ENCODE peak calls at places on chromosomes 11 and 22, in four cellular contexts. B, K, E and Y are unnamed samples.
A peak's percentile ranks its signal among the peaks of the same experiment; 100 is the strongest.

GRCh38 chr22:20221421-20222340 is 46.4 kb downstream of the RTN4R start:
- DNase-seq in B (no peak), E (peak; percentile 91), K (peak; percentile 75), Y (no peak)

GRCh38 chr11:78740175-78741161 is 165.8 kb upstream of the NARS2 start:
- DNase-seq in B (no peak), K (no peak), E (no peak), Y (peak; percentile 37)

GRCh38 chr11:122085264-122085663 is 30.8 kb downstream of the BLID start:
- DNase-seq in E (no peak), K (no peak), B (no peak), Y (no peak)

GRCh38 chr22:46050451-46050845 is 73.5 kb upstream of the WNT7B start:
- DNase-seq in E (no peak), K (no peak), B (no peak), Y (no peak)

GRCh38 chr11:122661182-122661945 is 5.8 kb downstream of the UBASH3B start:
- DNase-seq in K (no peak), B (peak; percentile 60), E (no peak), Y (no peak)

GRCh38 chr11:76169473-76169881 is 36.8 kb downstream of the WNT11 start:
- DNase-seq in K (no peak), B (no peak), E (no peak), Y (no peak)

GRCh38 chr11:112706863-112707262 is 254.4 kb upstream of the NCAM1 start:
- DNase-seq in B (no peak), K (no peak), E (no peak), Y (no peak)

GRCh38 chr11:12832828-12833227 is 158.6 kb downstream of the TEAD1 start:
- DNase-seq in E (no peak), B (no peak), K (no peak), Y (no peak)

GRCh38 chr22:37655252-37655563 is 3.3 kb upstream of the PDXP start:
- DNase-seq in K (peak; percentile 23), B (no peak), E (no peak), Y (no peak)

GRCh38 chr11:44016546-44017442 is 31.0 kb upstream of the ACCSL start:
- DNase-seq in K (no peak), E (peak; percentile 58), B (no peak), Y (no peak)

GRCh38 chr11:62726156-62727006 is 876 bp downstream of the HNRNPUL2 start:
- DNase-seq in K (no peak), B (no peak), E (peak; percentile 70), Y (no peak)

GRCh38 chr11:125167954-125168821 is 3.6 kb downstream of the PKNOX2 start:
- DNase-seq in K (no peak), E (no peak), B (peak; percentile 32), Y (no peak)

GRCh38 chr11:91435694-91436375 is 788.8 kb upstream of the FAT3 start:
- DNase-seq in E (no peak), K (no peak), B (peak; percentile 31), Y (no peak)

GRCh38 chr22:19877626-19878339 is 23.1 kb upstream of the GNB1L start:
- DNase-seq in B (peak; percentile 45), K (no peak), E (no peak), Y (no peak)

GRCh38 chr11:287821-288327 is 1.1 kb upstream of the PGGHG start:
- DNase-seq in B (peak; percentile 1), K (no peak), E (peak; percentile 66), Y (no peak)

GRCh38 chr11:34065505-34066203 is 14.1 kb downstream of the CAPRIN1 start:
- DNase-seq in K (no peak), B (no peak), E (no peak), Y (no peak)

GRCh38 chr11:6357222-6357621 is 33.1 kb upstream of the SMPD1 start:
- DNase-seq in B (no peak), K (no peak), E (peak; percentile 89), Y (peak; percentile 27)

GRCh38 chr22:46057762-46058420 is 80.9 kb upstream of the WNT7B start:
- DNase-seq in B (no peak), E (peak; percentile 86), K (peak; percentile 43), Y (no peak)

GRCh38 chr11:11468919-11469318 is 115.9 kb upstream of the CSNK2A3 start:
- DNase-seq in E (peak; percentile 83), K (no peak), B (no peak), Y (no peak)

GRCh38 chr11:76797341-76798201 is 14.4 kb downstream of the TSKU start:
- DNase-seq in E (no peak), K (no peak), B (no peak), Y (peak; percentile 18)

GRCh38 chr11:33063326-33063775 is 24.0 kb downstream of the TCP11L1 start:
- DNase-seq in B (no peak), E (no peak), K (no peak), Y (no peak)

GRCh38 chr11:83156150-83156995 is 558 bp upstream of the PCF11 start:
- DNase-seq in K (peak; percentile 98), E (peak; percentile 100), B (peak; percentile 99), Y (peak; percentile 99)

GRCh38 chr22:39375646-39376045 is 23.9 kb upstream of the TAB1 start:
- DNase-seq in B (no peak), E (no peak), K (no peak), Y (no peak)

GRCh38 chr22:39369186-39369585 is 19.4 kb downstream of the SYNGR1 start:
- DNase-seq in E (no peak), B (no peak), K (no peak), Y (no peak)

GRCh38 chr22:39368402-39368801 is 18.6 kb downstream of the SYNGR1 start:
- DNase-seq in K (no peak), B (no peak), E (no peak), Y (no peak)

GRCh38 chr22:39374801-39375200 is 24.8 kb upstream of the TAB1 start:
- DNase-seq in E (no peak), B (no peak), K (no peak), Y (no peak)

DNA sequence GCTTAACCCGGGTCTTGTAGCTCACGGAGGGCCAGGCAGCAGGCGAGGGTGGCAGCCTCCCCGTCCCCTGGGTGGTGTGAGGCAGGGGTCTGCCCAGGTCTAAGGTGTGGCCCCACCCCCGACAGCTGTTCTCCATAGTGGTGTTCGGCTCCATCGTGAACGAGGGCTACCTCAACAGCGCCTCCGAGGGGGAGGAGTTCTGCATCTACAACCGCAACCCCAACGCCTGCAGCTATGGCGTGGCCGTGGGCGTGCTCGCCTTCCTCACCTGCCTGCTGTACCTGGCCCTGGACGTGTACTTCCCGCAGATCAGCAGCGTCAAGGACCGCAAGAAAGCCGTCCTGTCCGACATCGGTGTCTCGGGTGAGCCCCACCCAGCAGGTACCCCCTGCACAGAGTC is 24.4 kb downstream of the SYNGR1 start:
- DNase-seq in B (no peak), K (no peak), E (no peak), Y (no peak)
- TF ChIP-seq CTCF in B (no peak), K (no peak), E (no peak), Y (no peak)

DNA sequence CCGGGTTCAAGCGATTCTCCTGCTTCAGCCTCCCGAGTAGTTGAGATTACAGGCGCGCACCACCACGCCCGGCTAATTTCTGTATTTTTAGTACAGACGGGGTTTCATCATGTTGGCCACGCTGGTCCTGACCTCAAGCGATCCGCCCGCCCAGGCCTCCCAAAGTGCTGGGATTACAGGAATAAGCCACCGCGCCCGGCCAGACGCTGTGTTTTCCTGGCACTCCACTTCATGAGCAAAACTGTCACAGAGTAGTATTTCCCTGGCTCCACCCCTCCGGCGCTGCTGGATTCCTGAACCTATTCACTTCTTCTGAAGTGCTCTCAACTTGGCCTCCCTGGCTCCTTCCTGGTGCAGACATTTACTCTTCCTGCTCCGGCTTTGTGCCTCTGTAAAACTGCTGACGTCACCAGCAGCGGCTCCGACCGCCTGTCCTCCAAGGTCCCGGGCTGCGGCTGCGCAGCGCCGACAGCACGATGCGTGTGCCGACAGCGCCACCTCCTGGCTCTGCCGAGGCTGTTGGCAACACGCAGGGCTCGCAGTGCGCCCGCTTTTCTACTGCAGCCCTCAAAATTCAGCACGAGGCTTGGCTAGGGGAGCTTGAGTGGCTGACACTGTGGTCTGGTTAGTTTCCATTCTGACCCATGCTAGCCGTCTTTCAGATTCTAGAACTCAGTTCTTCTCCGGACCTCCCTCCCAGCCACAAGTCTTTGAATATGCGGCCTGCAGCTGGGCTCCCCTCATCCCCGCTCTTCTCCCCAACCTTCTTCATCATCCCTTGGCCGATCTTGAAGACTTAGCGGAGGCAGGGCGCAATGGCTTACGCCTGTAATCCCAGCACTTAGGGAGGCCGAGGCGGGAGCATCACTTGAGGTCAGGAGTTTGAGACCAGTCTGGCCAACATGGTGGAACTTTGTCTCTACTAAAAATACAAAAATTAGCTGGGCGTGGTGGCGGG is 36.6 kb downstream of the APOL3 start:
- DNase-seq in K (peak; percentile 97), E (peak; percentile 96), B (peak; percentile 98), Y (peak; percentile 95)
- H3K27ac ChIP-seq in K (peak overlapping the region; percentile 83), E (peak overlapping the region; percentile 79), B (no peak overlapping the region), Y (peak overlapping the region; percentile 84)

GRCh38 chr22:24985824-24986214 is 33.3 kb downstream of the KIAA1671 start:
- DNase-seq in B (no peak), E (peak; percentile 73), K (no peak), Y (no peak)
- TF ChIP-seq CTCF in B (no peak), E (no peak), K (no peak), Y (no peak)

GRCh38 chr11:118547132-118547531 is 16.1 kb downstream of the TMEM25 start:
- DNase-seq in B (no peak), E (peak; percentile 15), K (no peak), Y (no peak)

GRCh38 chr11:118544647-118545010 is 13.6 kb downstream of the TMEM25 start:
- DNase-seq in B (no peak), K (no peak), E (peak; percentile 27), Y (no peak)

GRCh38 chr11:118545533-118545932 is 14.5 kb downstream of the TMEM25 start:
- DNase-seq in K (no peak), E (peak; percentile 15), B (no peak), Y (no peak)

DNA sequence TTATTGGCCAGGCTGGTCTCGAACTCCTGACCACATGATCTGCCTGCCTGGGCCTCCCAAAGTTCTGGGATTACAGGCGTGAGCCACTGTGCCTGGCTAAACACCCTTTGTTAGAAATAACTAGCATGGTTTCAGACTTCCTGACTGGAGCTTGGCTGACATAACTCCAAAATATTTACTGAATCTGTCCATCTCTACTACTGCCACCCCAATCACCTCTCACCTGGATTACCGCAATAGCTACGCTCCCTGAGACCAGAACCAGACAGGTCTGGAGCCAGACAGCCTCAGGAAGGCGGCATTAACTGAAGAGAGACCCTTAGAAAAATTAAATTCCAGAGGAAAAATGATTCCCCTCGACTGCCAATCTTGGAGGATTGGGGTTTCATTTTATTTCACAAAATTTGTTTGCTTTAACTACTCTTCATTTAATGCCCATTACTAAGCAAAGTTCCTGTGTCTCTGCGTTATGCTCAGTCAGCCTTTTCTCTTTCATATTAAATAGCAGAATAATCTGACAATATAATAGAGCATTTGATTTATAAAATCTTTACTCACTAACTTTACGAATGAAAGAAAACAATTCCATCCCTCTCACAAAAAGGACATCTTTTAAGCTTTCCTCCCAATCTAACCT is 13.1 kb downstream of the TMEM25 start:
- DNase-seq in B (no peak), E (peak; percentile 17), K (no peak), Y (no peak)
- H3K27ac ChIP-seq in B (no peak overlapping the region), E (no peak overlapping the region), K (no peak overlapping the region), Y (no peak overlapping the region)

DNA sequence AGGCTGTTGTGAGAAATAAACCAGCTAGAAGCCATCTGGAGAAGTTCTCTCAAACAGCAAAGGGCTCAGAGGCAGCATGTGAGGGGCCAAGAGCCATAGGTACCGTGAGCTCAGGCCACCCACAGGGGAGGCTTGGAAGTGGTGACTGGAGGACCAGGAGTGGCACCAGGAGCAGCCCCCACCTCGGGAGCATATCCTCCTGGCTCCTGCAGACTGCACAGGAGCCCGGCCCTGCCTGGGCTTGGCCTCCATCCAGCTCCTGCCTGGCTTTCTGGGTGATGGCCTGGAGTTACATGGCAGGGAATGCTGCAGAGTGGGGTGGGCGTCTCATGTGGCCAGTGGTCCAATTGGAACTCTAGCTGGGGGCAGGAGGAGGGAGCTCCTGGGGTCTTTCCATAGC is 4.2 kb upstream of the MPPED1 start:
- DNase-seq in B (no peak), E (no peak), K (peak; percentile 14), Y (no peak)
- TF ChIP-seq CTCF in B (no peak), E (no peak), K (no peak), Y (no peak)